ENCODE peak calls at places on chromosomes 6 and 20, in five cellular contexts. P is fibroblast of lung, D is astrocyte of the spinal cord, G is transverse colon, J is AG10803. T is an unnamed sample.

GRCh38 chr6:84263557-84263956 is 36.1 kb upstream of the CEP162 start:
- DNase-seq in P (no peak), D (no peak), G (no peak), J (no peak), T (peak)

GRCh38 chr20:916125-916799 is at the start of gene ANGPT4:
- DNase-seq in P (no peak), D (no peak), G (no peak), J (peak), T (peak)

GRCh38 chr20:34269996-34270627 is 28.9 kb downstream of the ASIP start:
- DNase-seq in P (no peak), D (peak), G (peak), J (no peak), T (peak)

GRCh38 chr20:19785173-19785799 is 27.2 kb downstream of the RIN2 start:
- DNase-seq in P (peak), D (peak), G (no peak), J (peak), T (no peak)

GRCh38 chr6:27809939-27810767 is 102.0 kb downstream of the OR2B2 start:
- DNase-seq in P (peak), D (peak), G (peak), J (peak), T (peak)

GRCh38 chr20:41998539-41999341 is 380.6 kb upstream of the CHD6 start:
- DNase-seq in P (no peak), D (no peak), G (no peak), J (no peak), T (no peak)

GRCh38 chr20:15236812-15237211 is 899.4 kb upstream of the FLRT3 start:
- DNase-seq in P (peak), D (peak), G (peak), J (peak), T (peak)

GRCh38 chr20:34179636-34180360 is 61.4 kb upstream of the ASIP start:
- DNase-seq in P (peak), D (no peak), G (no peak), J (peak), T (no peak)

GRCh38 chr6:128068110-128068460 is 167.2 kb upstream of the THEMIS start:
- DNase-seq in P (no peak), D (no peak), G (no peak), J (no peak), T (no peak)

GRCh38 chr6:8845691-8846090 is 410.3 kb upstream of the SLC35B3 start:
- DNase-seq in P (no peak), D (no peak), G (no peak), J (no peak), T (no peak)

GRCh38 chr6:160750276-160750689 is 48.2 kb downstream of the PLG start:
- DNase-seq in P (no peak), D (no peak), G (no peak), J (no peak), T (no peak)

GRCh38 chr6:52233975-52234823 is 10.1 kb downstream of the IL17F start:
- DNase-seq in P (peak), D (peak), G (peak), J (peak), T (peak)

GRCh38 chr6:134938896-134939295 is 11.0 kb downstream of the ALDH8A1 start:
- DNase-seq in P (peak), D (no peak), G (no peak), J (no peak), T (no peak)

GRCh38 chr6:137775720-137776119 is 91.3 kb upstream of the TNFAIP3 start:
- DNase-seq in P (peak), D (no peak), G (no peak), J (no peak), T (no peak)

GRCh38 chr6:134175532-134176282 is 123.3 kb upstream of the SLC2A12 start:
- DNase-seq in P (peak), D (peak), G (peak), J (peak), T (peak)

GRCh38 chr6:130827247-130828149 is at the start of gene SMLR1:
- DNase-seq in P (no peak), D (no peak), G (no peak), J (no peak), T (no peak)

GRCh38 chr6:12328701-12329100 is 38.5 kb downstream of the EDN1 start:
- DNase-seq in P (peak), D (no peak), G (no peak), J (no peak), T (no peak)

GRCh38 chr6:122220254-122220653 is 179.2 kb upstream of the HSF2 start:
- DNase-seq in P (no peak), D (no peak), G (no peak), J (no peak), T (no peak)

GRCh38 chr6:72466971-72467566 is 154.8 kb upstream of the KCNQ5 start:
- DNase-seq in P (peak), D (no peak), G (no peak), J (no peak), T (no peak)

GRCh38 chr6:134549854-134550253 is 231.9 kb upstream of the SGK1 start:
- DNase-seq in P (peak), D (no peak), G (no peak), J (no peak), T (no peak)

GRCh38 chr20:52103469-52103910 is 88.1 kb downstream of the ZFP64 start:
- DNase-seq in P (peak), D (peak), G (no peak), J (peak), T (peak)

GRCh38 chr20:25042531-25043498 is 15.1 kb downstream of the ACSS1 start:
- DNase-seq in P (no peak), D (no peak), G (peak), J (no peak), T (no peak)

GRCh38 chr20:35602851-35603495 is 12.7 kb upstream of the SPAG4 start:
- DNase-seq in P (no peak), D (no peak), G (no peak), J (no peak), T (no peak)

GRCh38 chr6:72856801-72857200 is 234.9 kb downstream of the KCNQ5 start:
- DNase-seq in P (no peak), D (no peak), G (no peak), J (no peak), T (no peak)

GRCh38 chr6:38319259-38320255 is 320.2 kb downstream of the BTBD9 start:
- DNase-seq in P (no peak), D (peak), G (no peak), J (no peak), T (no peak)

GRCh38 chr6:143125455-143125854 is 64.8 kb downstream of the AIG1 start:
- DNase-seq in P (peak), D (peak), G (no peak), J (peak), T (no peak)

GRCh38 chr6:77463881-77464867 is 883 bp upstream of the HTR1B start:
- DNase-seq in P (no peak), D (peak), G (no peak), J (no peak), T (peak)

GRCh38 chr6:139482184-139482751 is 107.8 kb upstream of the CITED2 start:
- DNase-seq in P (peak), D (no peak), G (no peak), J (no peak), T (no peak)

GRCh38 chr20:49482621-49483017 is at the start of gene KCNB1:
- DNase-seq in P (peak), D (peak), G (peak), J (peak), T (peak)
- H3K4me3 ChIP-seq in P (no peak), D (no peak), G (peak), J (peak), T (no peak)

DNA sequence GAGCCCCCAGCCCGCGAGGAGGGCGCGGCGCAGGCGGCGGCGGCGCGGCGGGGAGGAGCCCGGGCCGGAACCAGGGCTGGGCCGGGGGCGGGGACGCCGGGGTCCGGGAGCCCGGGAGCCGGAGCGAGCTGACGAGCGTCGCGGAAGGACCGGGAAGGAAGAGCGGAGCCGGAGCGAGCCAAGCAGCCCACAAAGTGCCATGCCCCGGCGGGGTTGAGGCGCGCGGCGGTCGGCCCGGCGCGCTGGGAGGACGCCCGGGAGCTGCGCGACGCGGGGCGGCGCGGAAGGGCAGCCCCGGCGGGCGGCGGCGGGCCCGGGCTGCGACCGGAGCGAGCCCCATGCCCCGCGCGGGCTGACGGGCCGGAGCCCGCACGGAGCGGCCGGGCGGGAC is 289 bp downstream of the FOXP4 start:
- DNase-seq in P (no peak), D (no peak), G (peak), J (peak), T (peak)
- H3K4me3 ChIP-seq in P (no peak), D (peak), G (peak), J (peak), T (peak)

GRCh38 chr6:34671362-34671761 is 25.2 kb downstream of the ILRUN start:
- DNase-seq in P (peak), D (no peak), G (no peak), J (peak), T (peak)
- H3K4me3 ChIP-seq in P (no peak), D (no peak), G (no peak), J (no peak), T (no peak)

GRCh38 chr20:49319204-49319809 is 41.5 kb upstream of the ZNFX1 start:
- DNase-seq in P (no peak), D (no peak), G (no peak), J (no peak), T (no peak)
- H3K4me3 ChIP-seq in P (no peak), D (no peak), G (no peak), J (no peak), T (no peak)